ENCODE peak calls at places on chromosomes 5 and 9, in seven cellular contexts. P is H1, F is HCT116, N is HepG2, B is GM12878, A is SK-N-SH, R is K562. J is an unnamed sample.

GRCh38 chr5:173016069-173016455 is 32.5 kb downstream of the ATP6V0E1 start:
- DNase-seq in F (no peak), N (no peak), R (no peak), B (no peak), A (no peak), P (no peak), J (no peak)

GRCh38 chr5:171121638-171122037 is 187.4 kb upstream of the TLX3 start:
- DNase-seq in P (no peak), B (no peak), R (no peak), F (no peak), N (no peak), A (no peak), J (no peak)

GRCh38 chr5:75566710-75567309 is 44.4 kb upstream of the ANKDD1B start:
- DNase-seq in F (peak; percentile 80), N (peak; percentile 36), P (no peak), R (peak; percentile 64), A (no peak), B (peak; percentile 92), J (peak; percentile 5)

GRCh38 chr9:115882911-115883310 is 270.7 kb upstream of the PAPPA start:
- DNase-seq in P (no peak), F (no peak), A (no peak), R (no peak), B (no peak), N (no peak), J (no peak)

GRCh38 chr9:79701651-79702050 is 129.9 kb downstream of the TLE4 start:
- DNase-seq in N (no peak), F (no peak), A (no peak), P (no peak), B (no peak), R (no peak), J (no peak)

GRCh38 chr9:84002344-84002743 is 21.7 kb downstream of the RMI1 start:
- DNase-seq in A (no peak), F (no peak), N (no peak), P (no peak), R (no peak), B (no peak), J (no peak)

GRCh38 chr9:88746029-88746743 is 211.2 kb downstream of the NXNL2 start:
- DNase-seq in A (no peak), F (no peak), P (no peak), R (no peak), N (no peak), B (no peak), J (no peak)

GRCh38 chr5:103571730-103572129 is 9.1 kb upstream of the NUDT12 start:
- DNase-seq in R (no peak), B (no peak), N (no peak), A (no peak), F (no peak), P (no peak), J (no peak)

GRCh38 chr5:113059232-113059805 is 82.7 kb downstream of the DCP2 start:
- DNase-seq in A (peak; percentile 86), N (no peak), P (no peak), R (no peak), F (no peak), B (no peak), J (no peak)

GRCh38 chr5:103340717-103341397 is 82.3 kb downstream of the MACIR start:
- DNase-seq in F (no peak), N (no peak), B (peak; percentile 79), R (no peak), P (no peak), A (no peak), J (no peak)

GRCh38 chr5:67257500-67257899 is 60.9 kb upstream of the CD180 start:
- DNase-seq in N (no peak), F (no peak), B (no peak), A (no peak), P (no peak), R (no peak), J (no peak)

GRCh38 chr9:121780177-121780576 is 128.7 kb downstream of the DAB2IP start:
- DNase-seq in F (no peak), A (no peak), N (no peak), R (no peak), P (no peak), B (no peak), J (no peak)

GRCh38 chr5:62432618-62433064 is 20.1 kb downstream of the IPO11 start:
- DNase-seq in A (no peak), R (no peak), B (no peak), F (no peak), P (no peak), N (no peak), J (no peak)

GRCh38 chr5:39370555-39371366 is 6.5 kb upstream of the C9 start:
- DNase-seq in A (no peak), R (no peak), B (no peak), P (no peak), F (no peak), N (no peak), J (peak; percentile 19)

GRCh38 chr5:59661306-59661705 is 232.2 kb downstream of the PDE4D start:
- DNase-seq in F (no peak), R (no peak), P (no peak), N (peak; percentile 1), B (no peak), A (no peak), J (no peak)

GRCh38 chr5:29949301-29949872 is 1244.1 kb upstream of the CDH6 start:
- DNase-seq in P (no peak), B (no peak), N (no peak), F (no peak), R (no peak), A (no peak), J (no peak)

DNA sequence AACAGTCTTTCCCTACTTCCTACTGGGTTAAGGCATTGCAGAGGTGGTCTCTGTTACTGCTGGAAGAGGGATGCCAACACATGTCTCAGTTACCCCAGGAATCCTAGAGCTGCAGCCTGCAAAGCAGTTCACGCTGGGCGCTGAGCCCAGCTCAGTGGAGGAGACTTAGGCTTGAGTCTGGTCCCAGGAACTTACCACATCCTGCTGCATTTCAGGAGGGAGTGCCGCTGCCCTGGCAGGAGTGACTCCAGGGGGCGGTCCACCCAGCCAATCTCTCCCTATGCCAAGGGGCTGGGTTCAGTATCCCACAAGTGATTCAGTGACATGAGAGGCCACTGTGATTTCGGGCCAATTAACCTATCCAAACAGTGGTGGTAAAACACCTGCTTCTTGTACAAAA is 7.6 kb downstream of the TTC16 start:
- DNase-seq in R (no peak), F (no peak), A (no peak), B (no peak), P (no peak), N (no peak), J (no peak)
- TF ChIP-seq JUND in R (no peak), F (no peak), A (no peak), B (no peak), P (no peak), N (no peak), J (no peak)

GRCh38 chr5:179868541-179868940 is 9.9 kb upstream of the MRNIP start:
- DNase-seq in P (no peak), A (peak; percentile 14), R (no peak), B (no peak), N (no peak), F (no peak), J (no peak)
- TF ChIP-seq JUND in P (no peak), A (no peak), R (no peak), B (no peak), N (no peak), F (no peak), J (no peak)

GRCh38 chr5:109911731-109912130 is 222.0 kb downstream of the MAN2A1 start:
- DNase-seq in A (peak; percentile 62), B (no peak), F (no peak), R (no peak), N (no peak), P (no peak), J (no peak)
- TF ChIP-seq JUND in A (peak; percentile 90), B (no peak), F (no peak), R (no peak), N (no peak), P (no peak), J (no peak)

DNA sequence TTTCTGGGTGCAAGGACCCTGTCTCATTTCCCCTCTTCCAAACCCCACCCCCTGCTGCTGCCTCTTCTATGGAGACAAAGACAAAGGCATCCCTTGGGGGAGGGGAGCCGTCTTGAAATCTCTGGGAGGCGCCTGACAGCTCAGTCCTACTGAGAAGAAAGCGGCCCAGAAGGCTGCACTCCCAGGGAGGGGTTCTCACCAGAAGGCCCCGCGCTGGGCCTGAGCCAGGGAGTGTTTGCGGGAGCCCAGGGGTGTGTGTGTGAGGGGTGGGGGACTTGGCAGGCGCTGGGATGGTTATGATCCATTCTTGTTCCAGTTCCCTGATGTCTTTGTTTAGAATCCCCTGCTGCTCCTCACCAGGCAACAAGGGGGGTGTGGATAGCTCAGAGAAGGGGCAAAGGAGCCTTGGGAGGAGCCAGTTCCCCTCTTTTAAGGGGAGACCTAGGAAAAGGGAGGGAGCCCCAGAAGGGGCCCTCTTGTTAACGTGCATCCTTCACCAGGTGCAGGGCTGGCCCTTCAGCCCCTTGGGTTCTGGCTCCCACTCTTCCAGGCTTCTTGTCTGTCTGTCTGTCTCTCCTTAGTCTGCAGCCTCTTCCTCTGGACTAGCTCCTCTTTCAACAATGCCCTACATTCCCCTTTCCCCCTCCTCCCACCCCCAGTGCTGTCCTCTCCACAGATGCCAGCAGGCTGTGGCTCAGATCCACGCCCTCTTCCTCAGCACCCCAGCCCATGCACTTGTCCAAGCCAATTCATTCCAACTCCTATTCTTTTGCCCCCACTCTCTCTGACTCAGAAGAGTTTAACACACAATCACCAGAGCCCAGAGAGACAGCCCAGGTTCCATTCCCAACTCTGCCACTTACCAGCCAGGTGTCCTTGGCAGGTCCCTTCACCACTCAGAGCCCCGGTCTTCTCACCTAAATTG is 45.4 kb upstream of the ALDH1B1 start:
- DNase-seq in A (no peak), F (no peak), P (peak; percentile 51), N (no peak), R (no peak), B (no peak), J (no peak)
- TF ChIP-seq JUND in A (no peak), F (no peak), P (no peak), N (no peak), R (no peak), B (no peak), J (no peak)

DNA sequence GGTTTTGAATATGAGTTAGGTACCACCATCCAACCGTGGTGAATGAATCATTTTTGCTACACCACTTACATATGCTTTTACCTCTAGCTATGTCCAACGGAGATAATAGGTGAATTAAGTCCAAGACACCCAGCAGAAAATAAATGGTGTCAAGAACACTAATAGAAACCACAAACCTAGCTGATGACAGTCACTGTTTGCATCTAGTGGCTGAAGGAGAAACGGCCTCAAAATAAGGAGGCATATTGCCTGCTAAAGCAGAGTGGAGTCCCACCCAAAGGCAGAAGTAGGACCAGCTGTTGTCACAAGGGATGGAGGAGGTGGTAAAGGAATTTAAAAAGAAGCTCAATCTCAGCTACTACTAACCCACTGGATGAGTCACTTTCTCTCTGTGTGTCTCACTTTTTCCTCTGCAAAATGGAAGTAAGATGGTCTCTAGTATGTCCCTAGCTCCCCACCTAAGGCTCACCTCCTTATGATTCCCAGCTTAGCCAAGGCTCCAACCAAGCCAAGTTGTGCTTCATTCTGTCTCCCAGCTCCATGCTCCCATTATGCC is 224.3 kb downstream of the GRIA1 start:
- DNase-seq in P (no peak), A (no peak), N (no peak), R (no peak), F (no peak), B (no peak), J (no peak)
- TF ChIP-seq JUND in P (no peak), A (no peak), N (no peak), R (no peak), F (no peak), B (no peak), J (no peak)

DNA sequence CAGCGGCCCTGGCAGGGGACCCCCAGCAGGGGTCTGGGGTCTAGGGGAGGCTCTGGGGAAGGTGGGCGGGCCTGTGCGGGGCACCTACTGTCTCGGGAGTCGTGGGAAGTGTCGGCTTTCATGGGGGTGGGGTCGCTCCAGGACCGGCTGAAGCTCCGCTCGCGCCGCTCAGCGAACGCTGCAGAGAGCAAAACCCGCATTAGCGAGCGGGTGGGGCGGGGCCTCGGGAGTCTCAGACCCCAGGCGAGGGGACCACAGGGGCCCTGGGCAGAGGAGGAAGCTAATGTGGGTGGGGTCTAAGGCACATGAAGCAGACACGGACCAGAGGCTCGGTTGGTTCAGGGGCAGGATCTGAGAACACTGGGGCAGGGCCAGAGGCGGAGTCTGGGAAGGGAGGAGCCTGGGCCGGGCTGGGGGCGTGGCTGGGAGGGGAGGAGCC is 5.5 kb downstream of the NSMF start:
- DNase-seq in F (no peak), A (peak; percentile 93), N (peak; percentile 41), B (no peak), R (peak; percentile 83), P (peak; percentile 86), J (peak; percentile 86)
- TF ChIP-seq JUND in F (no peak), A (no peak), N (no peak), B (no peak), R (no peak), P (no peak), J (no peak)